ENCODE peak calls at places on chromosomes 16 and 17, in six cellular contexts. Y is anterior cingulate cortex, N is AG10803, K is T-helper 2 cell, O is GM23248, Z is iris pigment epithelial cell. X is an unnamed sample.

GRCh38 chr16:85398050-85398451 is 215.1 kb upstream of the GSE1 start:
- DNase-seq in Y (no peak), Z (no peak), N (no peak), O (no peak), K (no peak), X (no peak)

GRCh38 chr17:42881768-42882565 is 18.6 kb upstream of the G6PC1 start:
- DNase-seq in Z (no peak), K (no peak), Y (no peak), O (no peak), N (no peak), X (no peak)

GRCh38 chr17:72253597-72253996 is 132.8 kb downstream of the SOX9 start:
- DNase-seq in Z (no peak), N (no peak), O (no peak), Y (no peak), K (no peak), X (no peak)

GRCh38 chr17:75590314-75590761 is 2.7 kb downstream of the MYO15B start:
- DNase-seq in Z (no peak), O (no peak), N (no peak), K (no peak), Y (no peak), X (no peak)

GRCh38 chr17:55166506-55166905 is 98.3 kb upstream of the HLF start:
- DNase-seq in K (no peak), O (no peak), N (no peak), Y (no peak), Z (no peak), X (no peak)

GRCh38 chr16:87829123-87829980 is 40.0 kb downstream of the SLC7A5 start:
- DNase-seq in N (no peak), Z (no peak), K (no peak), Y (no peak), O (peak; percentile 28), X (no peak)

GRCh38 chr16:55297910-55298175 is 26.2 kb upstream of the IRX6 start:
- DNase-seq in N (peak; percentile 67), Y (no peak), O (peak; percentile 74), Z (peak; percentile 0), K (no peak), X (peak; percentile 30)

GRCh38 chr16:89241187-89242003 is 23.9 kb downstream of the ZNF778 start:
- DNase-seq in O (peak; percentile 87), K (peak; percentile 63), Z (peak; percentile 82), N (peak; percentile 86), Y (peak; percentile 63), X (peak; percentile 79)

GRCh38 chr16:13733561-13733960 is 186.4 kb upstream of the ERCC4 start:
- DNase-seq in K (no peak), Y (no peak), N (no peak), Z (no peak), O (no peak), X (no peak)

GRCh38 chr17:82869536-82869935 is 29.7 kb upstream of the ZNF750 start:
- DNase-seq in K (no peak), N (no peak), O (no peak), Z (no peak), Y (no peak), X (no peak)

GRCh38 chr17:12637015-12637414 is 28.7 kb upstream of the MYOCD start:
- DNase-seq in K (no peak), Z (peak; percentile 99), N (peak; percentile 88), O (peak; percentile 88), Y (no peak), X (peak; percentile 94)

X was measured in fibroblast of mammary gland.